ENCODE peak calls at places on chromosomes 4 and X, in ten cellular contexts. One of them, this sample, is unnamed.

GRCh38 chr4:99180367-99181169 is 36.5 kb upstream of the ADH4 start:
- DNase-seq in left lung: no peak
- DNase-seq in effector CD4-positive, alpha-beta T cell: no peak
- DNase-seq in T-helper 1 cell: no peak
- DNase-seq in GM23248: peak
- DNase-seq in mesendoderm: no peak
- DNase-seq in anterior cingulate cortex: no peak
- DNase-seq in ACHN: no peak
- DNase-seq in activated T-helper 1 cell treated with Interleukin-2 at 50 U/mL for 16 hours: no peak
- DNase-seq in NCI-H524: no peak
- DNase-seq in this sample: peak

GRCh38 chrX:151974336-151975227 is at the start of gene GABRE:
- DNase-seq in left lung: peak
- DNase-seq in effector CD4-positive, alpha-beta T cell: no peak
- DNase-seq in T-helper 1 cell: no peak
- DNase-seq in GM23248: peak
- DNase-seq in mesendoderm: peak
- DNase-seq in anterior cingulate cortex: no peak
- DNase-seq in ACHN: no peak
- DNase-seq in activated T-helper 1 cell treated with Interleukin-2 at 50 U/mL for 16 hours: no peak
- DNase-seq in NCI-H524: peak
- DNase-seq in this sample: peak

GRCh38 chrX:9151772-9152307 is 117.9 kb upstream of the FAM9B start:
- DNase-seq in left lung: no peak
- DNase-seq in effector CD4-positive, alpha-beta T cell: no peak
- DNase-seq in T-helper 1 cell: no peak
- DNase-seq in GM23248: no peak
- DNase-seq in mesendoderm: no peak
- DNase-seq in anterior cingulate cortex: no peak
- DNase-seq in ACHN: no peak
- DNase-seq in activated T-helper 1 cell treated with Interleukin-2 at 50 U/mL for 16 hours: no peak
- DNase-seq in NCI-H524: no peak
- DNase-seq in this sample: no peak

GRCh38 chrX:115560211-115560977 is 580 bp upstream of the PLS3 start:
- DNase-seq in left lung: no peak
- DNase-seq in effector CD4-positive, alpha-beta T cell: no peak
- DNase-seq in T-helper 1 cell: no peak
- DNase-seq in GM23248: no peak
- DNase-seq in mesendoderm: peak
- DNase-seq in anterior cingulate cortex: no peak
- DNase-seq in ACHN: peak
- DNase-seq in activated T-helper 1 cell treated with Interleukin-2 at 50 U/mL for 16 hours: no peak
- DNase-seq in NCI-H524: no peak
- DNase-seq in this sample: peak

GRCh38 chr4:36757623-36758311 is 476.4 kb downstream of the DTHD1 start:
- DNase-seq in left lung: no peak
- DNase-seq in effector CD4-positive, alpha-beta T cell: no peak
- DNase-seq in T-helper 1 cell: no peak
- DNase-seq in GM23248: no peak
- DNase-seq in mesendoderm: peak
- DNase-seq in anterior cingulate cortex: no peak
- DNase-seq in ACHN: no peak
- DNase-seq in activated T-helper 1 cell treated with Interleukin-2 at 50 U/mL for 16 hours: no peak
- DNase-seq in NCI-H524: no peak
- DNase-seq in this sample: peak

GRCh38 chr4:119810001-119810400 is 181.4 kb upstream of the PDE5A start:
- DNase-seq in left lung: no peak
- DNase-seq in effector CD4-positive, alpha-beta T cell: no peak
- DNase-seq in T-helper 1 cell: no peak
- DNase-seq in GM23248: no peak
- DNase-seq in mesendoderm: no peak
- DNase-seq in anterior cingulate cortex: no peak
- DNase-seq in ACHN: no peak
- DNase-seq in activated T-helper 1 cell treated with Interleukin-2 at 50 U/mL for 16 hours: no peak
- DNase-seq in NCI-H524: peak
- DNase-seq in this sample: no peak

GRCh38 chr4:183635737-183636136 is 23.2 kb downstream of the RWDD4 start:
- DNase-seq in left lung: no peak
- DNase-seq in effector CD4-positive, alpha-beta T cell: no peak
- DNase-seq in T-helper 1 cell: no peak
- DNase-seq in GM23248: no peak
- DNase-seq in mesendoderm: no peak
- DNase-seq in anterior cingulate cortex: no peak
- DNase-seq in ACHN: no peak
- DNase-seq in activated T-helper 1 cell treated with Interleukin-2 at 50 U/mL for 16 hours: no peak
- DNase-seq in NCI-H524: peak
- DNase-seq in this sample: no peak

GRCh38 chr4:3718462-3718861 is 47.7 kb upstream of the ADRA2C start:
- DNase-seq in left lung: no peak
- DNase-seq in effector CD4-positive, alpha-beta T cell: no peak
- DNase-seq in T-helper 1 cell: no peak
- DNase-seq in GM23248: no peak
- DNase-seq in mesendoderm: no peak
- DNase-seq in anterior cingulate cortex: no peak
- DNase-seq in ACHN: no peak
- DNase-seq in activated T-helper 1 cell treated with Interleukin-2 at 50 U/mL for 16 hours: no peak
- DNase-seq in NCI-H524: no peak
- DNase-seq in this sample: no peak

GRCh38 chrX:151178746-151179145 is 2.4 kb downstream of the GPR50 start:
- DNase-seq in left lung: no peak
- DNase-seq in effector CD4-positive, alpha-beta T cell: no peak
- DNase-seq in T-helper 1 cell: no peak
- DNase-seq in GM23248: no peak
- DNase-seq in mesendoderm: no peak
- DNase-seq in anterior cingulate cortex: no peak
- DNase-seq in ACHN: no peak
- DNase-seq in activated T-helper 1 cell treated with Interleukin-2 at 50 U/mL for 16 hours: no peak
- DNase-seq in NCI-H524: no peak
- DNase-seq in this sample: no peak

GRCh38 chrX:107731831-107732502 is 43.6 kb downstream of the TSC22D3 start:
- DNase-seq in left lung: peak
- DNase-seq in effector CD4-positive, alpha-beta T cell: no peak
- DNase-seq in T-helper 1 cell: no peak
- DNase-seq in GM23248: peak
- DNase-seq in mesendoderm: peak
- DNase-seq in anterior cingulate cortex: peak
- DNase-seq in ACHN: peak
- DNase-seq in activated T-helper 1 cell treated with Interleukin-2 at 50 U/mL for 16 hours: no peak
- DNase-seq in NCI-H524: peak
- DNase-seq in this sample: peak

GRCh38 chrX:69158166-69159040 is 6.8 kb downstream of the PJA1 start:
- DNase-seq in left lung: no peak
- DNase-seq in effector CD4-positive, alpha-beta T cell: no peak
- DNase-seq in T-helper 1 cell: no peak
- DNase-seq in GM23248: peak
- DNase-seq in mesendoderm: peak
- DNase-seq in anterior cingulate cortex: peak
- DNase-seq in ACHN: peak
- DNase-seq in activated T-helper 1 cell treated with Interleukin-2 at 50 U/mL for 16 hours: no peak
- DNase-seq in NCI-H524: peak
- DNase-seq in this sample: peak

GRCh38 chr4:156710571-156711195 is 260.9 kb downstream of the PDGFC start:
- DNase-seq in left lung: no peak
- DNase-seq in effector CD4-positive, alpha-beta T cell: no peak
- DNase-seq in T-helper 1 cell: no peak
- DNase-seq in GM23248: peak
- DNase-seq in mesendoderm: no peak
- DNase-seq in anterior cingulate cortex: no peak
- DNase-seq in ACHN: no peak
- DNase-seq in activated T-helper 1 cell treated with Interleukin-2 at 50 U/mL for 16 hours: no peak
- DNase-seq in NCI-H524: no peak
- DNase-seq in this sample: peak

GRCh38 chrX:110646386-110646785 is 149.2 kb downstream of the CHRDL1 start:
- DNase-seq in left lung: no peak
- DNase-seq in effector CD4-positive, alpha-beta T cell: no peak
- DNase-seq in T-helper 1 cell: no peak
- DNase-seq in GM23248: no peak
- DNase-seq in mesendoderm: no peak
- DNase-seq in anterior cingulate cortex: no peak
- DNase-seq in ACHN: no peak
- DNase-seq in activated T-helper 1 cell treated with Interleukin-2 at 50 U/mL for 16 hours: no peak
- DNase-seq in NCI-H524: no peak
- DNase-seq in this sample: no peak

GRCh38 chr4:99653921-99654890 is 3.4 kb downstream of the C4orf54 start:
- DNase-seq in left lung: peak
- DNase-seq in effector CD4-positive, alpha-beta T cell: no peak
- DNase-seq in T-helper 1 cell: no peak
- DNase-seq in GM23248: no peak
- DNase-seq in mesendoderm: no peak
- DNase-seq in anterior cingulate cortex: no peak
- DNase-seq in ACHN: no peak
- DNase-seq in activated T-helper 1 cell treated with Interleukin-2 at 50 U/mL for 16 hours: no peak
- DNase-seq in NCI-H524: no peak
- DNase-seq in this sample: no peak

GRCh38 chr4:1171306-1172227 is 816 bp downstream of the SPON2 start:
- DNase-seq in left lung: peak
- DNase-seq in effector CD4-positive, alpha-beta T cell: peak
- DNase-seq in T-helper 1 cell: peak
- DNase-seq in GM23248: peak
- DNase-seq in mesendoderm: peak
- DNase-seq in anterior cingulate cortex: no peak
- DNase-seq in ACHN: no peak
- DNase-seq in activated T-helper 1 cell treated with Interleukin-2 at 50 U/mL for 16 hours: peak
- DNase-seq in NCI-H524: peak
- DNase-seq in this sample: peak

GRCh38 chr4:3193531-3194203 is 55.3 kb upstream of the MSANTD1 start:
- DNase-seq in left lung: no peak
- DNase-seq in effector CD4-positive, alpha-beta T cell: no peak
- DNase-seq in T-helper 1 cell: no peak
- DNase-seq in GM23248: peak
- DNase-seq in mesendoderm: no peak
- DNase-seq in anterior cingulate cortex: no peak
- DNase-seq in ACHN: peak
- DNase-seq in activated T-helper 1 cell treated with Interleukin-2 at 50 U/mL for 16 hours: no peak
- DNase-seq in NCI-H524: peak
- DNase-seq in this sample: peak

GRCh38 chr4:40124690-40125089 is 68.0 kb downstream of the N4BP2 start:
- DNase-seq in left lung: no peak
- DNase-seq in effector CD4-positive, alpha-beta T cell: peak
- DNase-seq in T-helper 1 cell: no peak
- DNase-seq in GM23248: no peak
- DNase-seq in mesendoderm: no peak
- DNase-seq in anterior cingulate cortex: no peak
- DNase-seq in ACHN: no peak
- DNase-seq in activated T-helper 1 cell treated with Interleukin-2 at 50 U/mL for 16 hours: no peak
- DNase-seq in NCI-H524: no peak
- DNase-seq in this sample: no peak

This sample was measured in iris pigment epithelial cell.